ENCODE peak calls at places on chromosomes 1 and 21, in seven cellular contexts. One of them, this sample, is unnamed.

GRCh38 chr1:38719880-38720279 is 139.7 kb downstream of the RRAGC start:
- DNase-seq in tibial artery: no peak
- DNase-seq in gastrocnemius medialis: no peak
- DNase-seq in IMR-90: no peak
- DNase-seq in neuronal stem cell: no peak
- DNase-seq in caudate nucleus: no peak
- DNase-seq in RWPE1: no peak
- DNase-seq in this sample: no peak

GRCh38 chr1:91476538-91477217 is 24.0 kb upstream of the CDC7 start:
- DNase-seq in tibial artery: no peak
- DNase-seq in gastrocnemius medialis: no peak
- DNase-seq in IMR-90: no peak
- DNase-seq in neuronal stem cell: no peak
- DNase-seq in caudate nucleus: no peak
- DNase-seq in RWPE1: no peak
- DNase-seq in this sample: no peak

GRCh38 chr1:2611034-2611501 is 21.7 kb downstream of the MMEL1 start:
- DNase-seq in tibial artery: peak; percentile 60
- DNase-seq in gastrocnemius medialis: peak; percentile 9
- DNase-seq in IMR-90: no peak
- DNase-seq in neuronal stem cell: peak; percentile 53
- DNase-seq in caudate nucleus: no peak
- DNase-seq in RWPE1: peak; percentile 70
- DNase-seq in this sample: no peak

GRCh38 chr21:40768056-40768455 is 78.9 kb downstream of the DSCAM start:
- DNase-seq in tibial artery: no peak
- DNase-seq in gastrocnemius medialis: no peak
- DNase-seq in IMR-90: no peak
- DNase-seq in neuronal stem cell: no peak
- DNase-seq in caudate nucleus: no peak
- DNase-seq in RWPE1: no peak
- DNase-seq in this sample: no peak

GRCh38 chr1:227777156-227777555 is 38.3 kb upstream of the PRSS38 start:
- DNase-seq in tibial artery: peak; percentile 9
- DNase-seq in gastrocnemius medialis: no peak
- DNase-seq in IMR-90: no peak
- DNase-seq in neuronal stem cell: no peak
- DNase-seq in caudate nucleus: no peak
- DNase-seq in RWPE1: no peak
- DNase-seq in this sample: no peak

GRCh38 chr21:32383812-32384211 is 9.0 kb downstream of the URB1 start:
- DNase-seq in tibial artery: no peak
- DNase-seq in gastrocnemius medialis: no peak
- DNase-seq in IMR-90: no peak
- DNase-seq in neuronal stem cell: no peak
- DNase-seq in caudate nucleus: no peak
- DNase-seq in RWPE1: no peak
- DNase-seq in this sample: no peak

GRCh38 chr1:30748699-30749401 is 8.7 kb downstream of the LAPTM5 start:
- DNase-seq in tibial artery: no peak
- DNase-seq in gastrocnemius medialis: no peak
- DNase-seq in IMR-90: no peak
- DNase-seq in neuronal stem cell: no peak
- DNase-seq in caudate nucleus: no peak
- DNase-seq in RWPE1: no peak
- DNase-seq in this sample: no peak

GRCh38 chr21:17467829-17468228 is 45.0 kb upstream of the CXADR start:
- DNase-seq in tibial artery: no peak
- DNase-seq in gastrocnemius medialis: no peak
- DNase-seq in IMR-90: peak; percentile 56
- DNase-seq in neuronal stem cell: no peak
- DNase-seq in caudate nucleus: no peak
- DNase-seq in RWPE1: no peak
- DNase-seq in this sample: no peak

GRCh38 chr1:59511476-59512465 is 214.9 kb downstream of the FGGY start:
- DNase-seq in tibial artery: no peak
- DNase-seq in gastrocnemius medialis: no peak
- DNase-seq in IMR-90: no peak
- DNase-seq in neuronal stem cell: no peak
- DNase-seq in caudate nucleus: no peak
- DNase-seq in RWPE1: no peak
- DNase-seq in this sample: no peak

DNA sequence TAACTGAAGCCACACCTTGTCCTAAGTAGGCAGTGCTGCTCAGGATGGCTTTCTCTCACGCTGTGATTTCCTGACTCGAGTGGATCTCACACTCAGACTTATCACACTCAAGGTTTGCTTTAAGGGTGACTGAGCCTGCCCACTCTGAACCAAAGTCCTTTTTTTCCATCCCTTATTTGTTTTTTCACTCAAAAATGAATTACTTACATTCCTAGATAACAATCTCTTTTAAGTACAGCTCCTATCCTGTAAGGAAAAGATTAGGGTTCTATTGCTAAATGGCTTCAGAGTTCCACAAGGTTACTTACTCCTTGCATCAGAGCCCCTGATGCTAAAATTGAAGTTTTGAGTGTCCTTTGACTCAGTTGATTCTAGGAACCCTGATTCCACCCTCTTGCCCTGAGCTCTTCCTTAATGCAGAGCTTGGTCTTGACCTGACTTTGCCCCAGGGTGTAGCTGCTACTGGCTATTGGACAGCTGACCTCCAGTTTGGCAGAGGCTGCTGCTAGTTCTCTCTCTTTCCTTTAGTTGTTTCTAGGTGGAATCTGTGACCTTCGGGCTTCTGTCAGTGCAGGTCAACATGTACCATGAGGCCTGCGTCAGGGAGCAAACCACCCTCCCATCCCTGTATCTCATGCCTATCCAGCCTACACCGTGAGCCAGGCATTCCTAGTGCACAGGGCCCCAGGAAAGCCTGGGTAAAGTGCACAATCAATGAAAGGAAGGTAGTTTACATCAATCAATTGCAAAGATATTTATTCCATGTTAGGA is 80.1 kb upstream of the CD55 start:
- DNase-seq in tibial artery: no peak
- DNase-seq in gastrocnemius medialis: no peak
- DNase-seq in IMR-90: no peak
- DNase-seq in neuronal stem cell: no peak
- DNase-seq in caudate nucleus: no peak
- DNase-seq in RWPE1: no peak
- DNase-seq in this sample: no peak
- H3K27ac ChIP-seq in tibial artery: no peak overlapping the region
- H3K27ac ChIP-seq in gastrocnemius medialis: no peak overlapping the region
- H3K27ac ChIP-seq in IMR-90: peak overlapping the region; percentile 54
- H3K27ac ChIP-seq in neuronal stem cell: no peak overlapping the region
- H3K27ac ChIP-seq in caudate nucleus: no peak overlapping the region
- H3K27ac ChIP-seq in RWPE1: peak overlapping the region; percentile 82
- H3K27ac ChIP-seq in this sample: no peak overlapping the region

GRCh38 chr1:89737985-89738510 is 82.8 kb upstream of the LRRC8D start:
- DNase-seq in tibial artery: no peak
- DNase-seq in gastrocnemius medialis: no peak
- DNase-seq in IMR-90: peak; percentile 46
- DNase-seq in neuronal stem cell: no peak
- DNase-seq in caudate nucleus: no peak
- DNase-seq in RWPE1: no peak
- DNase-seq in this sample: no peak
- H3K27ac ChIP-seq in tibial artery: no peak overlapping the region
- H3K27ac ChIP-seq in gastrocnemius medialis: no peak overlapping the region
- H3K27ac ChIP-seq in IMR-90: no peak overlapping the region
- H3K27ac ChIP-seq in neuronal stem cell: no peak overlapping the region
- H3K27ac ChIP-seq in caudate nucleus: no peak overlapping the region
- H3K27ac ChIP-seq in RWPE1: no peak overlapping the region
- H3K27ac ChIP-seq in this sample: no peak overlapping the region

GRCh38 chr1:202112864-202113689 is 9.6 kb upstream of the GPR37L1 start:
- DNase-seq in tibial artery: no peak
- DNase-seq in gastrocnemius medialis: no peak
- DNase-seq in IMR-90: peak; percentile 11
- DNase-seq in neuronal stem cell: no peak
- DNase-seq in caudate nucleus: no peak
- DNase-seq in RWPE1: no peak
- DNase-seq in this sample: no peak
- H3K27ac ChIP-seq in tibial artery: peak overlapping the region; percentile 22
- H3K27ac ChIP-seq in gastrocnemius medialis: no peak overlapping the region
- H3K27ac ChIP-seq in IMR-90: no peak overlapping the region
- H3K27ac ChIP-seq in neuronal stem cell: no peak overlapping the region
- H3K27ac ChIP-seq in caudate nucleus: no peak overlapping the region
- H3K27ac ChIP-seq in RWPE1: peak overlapping the region; percentile 72
- H3K27ac ChIP-seq in this sample: peak overlapping the region; percentile 52

DNA sequence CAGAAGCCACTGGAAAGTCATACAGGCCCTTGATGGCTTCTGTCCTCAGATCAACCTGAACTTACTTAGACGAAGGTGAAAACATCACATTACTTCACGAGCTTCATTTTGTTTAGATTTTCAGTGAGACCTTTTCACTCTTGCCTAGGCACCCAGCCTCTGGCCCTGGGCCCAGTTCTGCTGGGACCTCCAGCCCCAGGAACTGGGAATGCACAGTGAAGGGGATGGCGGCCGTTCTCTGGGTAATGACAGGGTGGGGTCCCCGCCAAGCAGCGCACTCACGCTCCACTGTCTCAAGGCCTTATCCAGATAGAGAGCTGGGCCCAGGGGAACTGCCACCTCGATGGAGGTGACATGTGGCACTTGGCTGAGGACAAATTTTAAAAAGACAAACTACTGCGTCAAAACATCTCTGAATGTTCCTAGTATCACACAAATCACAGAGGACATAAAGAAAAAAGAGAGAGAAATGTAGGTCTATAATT is 54.8 kb downstream of the NPHP4 start:
- DNase-seq in tibial artery: no peak
- DNase-seq in gastrocnemius medialis: no peak
- DNase-seq in IMR-90: no peak
- DNase-seq in neuronal stem cell: no peak
- DNase-seq in caudate nucleus: no peak
- DNase-seq in RWPE1: no peak
- DNase-seq in this sample: no peak
- H3K27ac ChIP-seq in tibial artery: no peak overlapping the region
- H3K27ac ChIP-seq in gastrocnemius medialis: no peak overlapping the region
- H3K27ac ChIP-seq in IMR-90: no peak overlapping the region
- H3K27ac ChIP-seq in neuronal stem cell: no peak overlapping the region
- H3K27ac ChIP-seq in caudate nucleus: no peak overlapping the region
- H3K27ac ChIP-seq in RWPE1: peak overlapping the region; percentile 44
- H3K27ac ChIP-seq in this sample: no peak overlapping the region

GRCh38 chr1:159825564-159825963 is 1.1 kb upstream of the SLAMF8 start:
- DNase-seq in tibial artery: no peak
- DNase-seq in gastrocnemius medialis: no peak
- DNase-seq in IMR-90: no peak
- DNase-seq in neuronal stem cell: no peak
- DNase-seq in caudate nucleus: no peak
- DNase-seq in RWPE1: no peak
- DNase-seq in this sample: no peak
- H3K27ac ChIP-seq in tibial artery: no peak overlapping the region
- H3K27ac ChIP-seq in gastrocnemius medialis: no peak overlapping the region
- H3K27ac ChIP-seq in IMR-90: no peak overlapping the region
- H3K27ac ChIP-seq in neuronal stem cell: no peak overlapping the region
- H3K27ac ChIP-seq in caudate nucleus: no peak overlapping the region
- H3K27ac ChIP-seq in RWPE1: no peak overlapping the region
- H3K27ac ChIP-seq in this sample: no peak overlapping the region

DNA sequence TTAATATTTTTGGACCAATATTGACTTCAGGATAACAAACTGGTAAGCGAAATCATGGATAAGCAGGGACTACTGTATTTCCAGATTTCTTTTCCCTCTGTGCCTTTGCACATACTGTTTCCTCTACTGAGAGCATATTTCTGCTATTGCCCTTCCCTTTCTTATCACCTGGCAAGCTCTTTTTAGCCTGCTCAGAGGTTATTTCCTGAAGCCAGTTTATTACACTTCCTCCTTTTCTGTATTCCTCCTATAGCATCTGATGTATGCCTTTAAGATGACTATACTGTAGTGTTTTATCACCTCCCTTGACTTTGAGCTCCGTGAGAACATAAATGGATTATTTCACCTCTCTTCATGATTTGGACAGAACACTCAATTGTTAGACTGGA is 49.0 kb downstream of the MAGI3 start:
- DNase-seq in tibial artery: no peak
- DNase-seq in gastrocnemius medialis: no peak
- DNase-seq in IMR-90: no peak
- DNase-seq in neuronal stem cell: no peak
- DNase-seq in caudate nucleus: no peak
- DNase-seq in RWPE1: no peak
- DNase-seq in this sample: no peak
- H3K27ac ChIP-seq in tibial artery: no peak overlapping the region
- H3K27ac ChIP-seq in gastrocnemius medialis: no peak overlapping the region
- H3K27ac ChIP-seq in IMR-90: no peak overlapping the region
- H3K27ac ChIP-seq in neuronal stem cell: no peak overlapping the region
- H3K27ac ChIP-seq in caudate nucleus: no peak overlapping the region
- H3K27ac ChIP-seq in RWPE1: no peak overlapping the region
- H3K27ac ChIP-seq in this sample: no peak overlapping the region

GRCh38 chr1:52727956-52728656 is 1.9 kb downstream of the ZYG11B start:
- DNase-seq in tibial artery: no peak
- DNase-seq in gastrocnemius medialis: no peak
- DNase-seq in IMR-90: no peak
- DNase-seq in neuronal stem cell: no peak
- DNase-seq in caudate nucleus: no peak
- DNase-seq in RWPE1: no peak
- DNase-seq in this sample: no peak
- H3K27ac ChIP-seq in tibial artery: no peak overlapping the region
- H3K27ac ChIP-seq in gastrocnemius medialis: peak overlapping the region; percentile 93
- H3K27ac ChIP-seq in IMR-90: no peak overlapping the region
- H3K27ac ChIP-seq in neuronal stem cell: no peak overlapping the region
- H3K27ac ChIP-seq in caudate nucleus: no peak overlapping the region
- H3K27ac ChIP-seq in RWPE1: no peak overlapping the region
- H3K27ac ChIP-seq in this sample: no peak overlapping the region

DNA sequence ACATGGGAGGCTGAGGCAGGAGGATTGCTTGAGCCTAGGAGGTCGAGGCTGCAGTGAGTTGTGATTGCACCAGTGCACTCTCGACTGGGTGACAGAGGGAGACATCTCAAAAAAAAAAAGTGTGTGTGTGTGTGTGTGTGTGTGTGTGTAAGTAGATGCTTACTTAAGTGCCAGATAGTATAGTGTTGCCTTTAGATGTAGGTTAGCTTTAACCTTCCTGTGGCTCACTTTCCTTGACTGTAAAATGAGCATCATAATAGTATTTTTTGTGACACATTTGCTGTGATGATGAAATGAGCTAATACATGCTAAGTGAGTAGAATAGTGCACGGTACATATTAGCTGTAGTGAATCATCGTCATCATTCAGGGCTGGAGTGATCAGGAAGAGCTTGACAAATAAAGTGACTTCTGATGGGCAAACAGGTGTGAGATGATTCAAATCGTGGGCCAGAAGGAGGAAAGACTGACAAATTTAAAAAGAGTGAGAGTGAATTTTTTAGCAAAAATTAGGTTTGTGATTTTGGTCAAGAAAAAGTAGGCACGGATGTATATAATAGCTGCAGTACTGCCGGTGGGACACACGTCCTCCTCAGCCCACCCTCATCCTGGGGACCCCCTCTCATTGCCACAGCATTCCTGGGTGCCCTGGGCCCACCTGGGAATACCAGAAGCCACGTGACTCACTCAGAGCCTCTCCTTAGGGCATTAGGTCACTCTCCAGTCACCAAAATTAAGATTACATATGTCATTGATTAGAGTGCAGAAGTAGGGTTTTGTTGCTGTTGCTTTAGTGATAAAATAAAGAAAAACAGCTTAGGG is 33.9 kb downstream of the EIF2D start:
- DNase-seq in tibial artery: no peak
- DNase-seq in gastrocnemius medialis: no peak
- DNase-seq in IMR-90: peak; percentile 51
- DNase-seq in neuronal stem cell: no peak
- DNase-seq in caudate nucleus: no peak
- DNase-seq in RWPE1: no peak
- DNase-seq in this sample: no peak
- H3K27ac ChIP-seq in tibial artery: no peak overlapping the region
- H3K27ac ChIP-seq in gastrocnemius medialis: peak overlapping the region; percentile 79
- H3K27ac ChIP-seq in IMR-90: no peak overlapping the region
- H3K27ac ChIP-seq in neuronal stem cell: no peak overlapping the region
- H3K27ac ChIP-seq in caudate nucleus: no peak overlapping the region
- H3K27ac ChIP-seq in RWPE1: no peak overlapping the region
- H3K27ac ChIP-seq in this sample: no peak overlapping the region

This sample was measured in substantia nigra.